ENCODE peak calls at places on chromosome 17, in six cellular contexts. O is body of pancreas, P is hepatocyte, J is fibroblast of lung, Y is H9, N is tibial nerve. Q is an unnamed sample. For H3K9me3, the result is how much of the 10 kb centered on the place peaks cover.

GRCh38 chr17:17681744-17682292 is 560 bp downstream of the RAI1 start:
- DNase-seq in O (peak), Y (no peak), J (no peak), N (no peak), P (peak), Q (peak)

GRCh38 chr17:75753193-75753513 is 11.8 kb downstream of the GALK1 start:
- DNase-seq in O (no peak), J (no peak), Y (no peak), P (no peak), N (no peak), Q (no peak)

GRCh38 chr17:38557395-38557794 is 48.4 kb downstream of the SRCIN1 start:
- DNase-seq in J (no peak), Y (no peak), P (no peak), O (no peak), N (no peak), Q (no peak)

GRCh38 chr17:42078396-42079042 is 19.8 kb downstream of the ZNF385C start:
- DNase-seq in O (no peak), P (no peak), J (no peak), N (no peak), Y (no peak), Q (no peak)

GRCh38 chr17:61837175-61838051 is 25.9 kb downstream of the BRIP1 start:
- DNase-seq in J (peak), P (peak), Y (no peak), O (peak), N (peak), Q (peak)

GRCh38 chr17:13600475-13601316 is 1.0 kb downstream of the HS3ST3A1 start:
- DNase-seq in Y (peak), J (peak), N (no peak), O (no peak), P (peak), Q (no peak)

GRCh38 chr17:55433029-55433628 is 11.5 kb upstream of the MMD start:
- DNase-seq in O (peak), P (peak), Y (no peak), J (no peak), N (no peak), Q (no peak)

GRCh38 chr17:933168-934083 is 46.1 kb downstream of the NXN start:
- DNase-seq in N (no peak), P (peak), O (peak), J (peak), Y (peak), Q (no peak)

GRCh38 chr17:15884731-15885130 is 60.2 kb upstream of the ADORA2B start:
- DNase-seq in J (peak), O (no peak), N (no peak), Y (no peak), P (no peak), Q (no peak)

GRCh38 chr17:73196500-73196899 is 3.6 kb downstream of the COG1 start:
- DNase-seq in P (peak), Y (peak), N (no peak), J (peak), O (peak), Q (no peak)

GRCh38 chr17:45096926-45097325 is 35.4 kb downstream of the PLCD3 start:
- DNase-seq in Y (peak), N (no peak), P (peak), J (no peak), O (no peak), Q (no peak)

GRCh38 chr17:8117980-8118768 is at the start of gene ALOXE3:
- DNase-seq in Y (peak), J (peak), O (peak), P (peak), N (peak), Q (no peak)

GRCh38 chr17:21540502-21540901 is 151.8 kb upstream of the KCNJ18 start:
- DNase-seq in N (no peak), Y (no peak), J (no peak), P (no peak), O (no peak), Q (no peak)

GRCh38 chr17:58615768-58616659 is 75.8 kb downstream of the TEX14 start:
- DNase-seq in J (no peak), O (no peak), Y (no peak), P (no peak), N (no peak), Q (no peak)

GRCh38 chr17:79003661-79004411 is 5.7 kb downstream of the CANT1 start:
- DNase-seq in P (no peak), N (no peak), J (no peak), Y (no peak), O (no peak), Q (no peak)

GRCh38 chr17:47693667-47694017 is 319 bp upstream of the TBKBP1 start:
- DNase-seq in O (no peak), P (no peak), J (no peak), Y (no peak), N (no peak), Q (no peak)

GRCh38 chr17:51258756-51259573 is 884 bp downstream of the MBTD1 start:
- DNase-seq in O (peak), J (no peak), P (peak), Y (peak), N (peak), Q (no peak)

DNA sequence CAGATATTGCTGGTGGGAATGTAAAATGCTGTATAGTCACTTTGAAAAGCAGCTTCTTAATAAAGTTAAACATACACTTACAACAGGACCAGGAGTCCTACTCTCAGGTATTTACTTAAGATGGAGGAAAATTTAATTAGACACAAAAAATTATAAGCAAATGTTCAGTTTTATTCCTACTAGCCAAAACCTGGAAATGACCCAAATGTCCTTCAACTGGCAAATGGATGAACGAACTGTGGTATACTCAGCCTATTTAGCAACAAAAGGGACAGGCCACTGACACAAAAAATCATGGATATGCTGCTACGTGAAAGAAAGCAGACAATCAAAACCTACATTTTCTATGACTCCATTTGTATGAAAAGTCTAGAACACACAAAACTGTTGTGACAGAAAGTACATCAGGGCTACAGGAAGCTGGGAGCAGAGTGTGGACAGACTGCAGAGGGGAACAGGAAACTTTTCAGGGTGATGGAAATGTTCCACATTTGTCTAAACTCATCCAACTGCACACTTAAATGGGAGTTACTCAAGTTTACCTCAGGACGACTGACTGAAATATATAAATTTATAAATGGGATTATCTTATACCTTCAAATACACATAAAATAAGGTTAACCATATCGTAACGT is 49.3 kb upstream of the MNT start:
- DNase-seq in O (no peak), J (no peak), N (no peak), P (no peak), Y (no peak), Q (no peak)
- H3K27ac ChIP-seq in O (no peak), J (no peak), N (no peak), P (no peak), Y (no peak), Q (no peak)

GRCh38 chr17:76775021-76775420 is 37.1 kb downstream of the MFSD11 start:
- DNase-seq in O (no peak), Y (no peak), J (no peak), P (no peak), N (no peak), Q (no peak)

DNA sequence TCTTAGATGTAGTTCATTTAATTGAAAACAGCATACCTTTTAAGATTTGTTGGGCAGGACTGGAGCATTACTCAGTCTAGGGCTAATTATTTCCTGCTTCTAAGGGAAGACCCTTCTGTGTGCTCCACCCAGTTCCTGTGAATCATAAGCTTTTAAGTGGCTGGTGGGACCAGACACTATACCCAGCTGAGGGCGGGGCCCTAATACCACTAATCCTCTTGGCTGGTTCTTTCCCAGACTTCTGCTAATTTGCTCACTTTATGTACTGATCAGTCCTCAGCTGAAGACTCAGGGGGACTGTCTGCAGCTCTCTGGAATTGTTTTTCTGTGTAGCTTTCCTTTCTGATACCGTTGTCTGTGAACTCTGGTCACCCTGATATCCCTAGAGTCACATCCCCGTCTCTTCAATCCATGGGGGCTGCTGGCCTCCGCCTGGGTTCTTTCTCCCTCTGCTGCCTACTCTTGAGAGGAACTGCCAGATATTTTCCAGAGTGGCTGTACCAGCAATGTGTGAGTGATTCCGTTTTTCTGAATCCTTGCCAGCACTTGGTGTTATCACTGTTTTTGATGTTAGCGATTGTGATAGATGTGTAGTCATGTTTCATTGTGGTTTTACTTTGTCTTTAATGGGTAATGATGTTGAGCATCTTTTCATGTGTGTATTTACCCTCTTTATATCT is 35.1 kb downstream of the MFSD11 start:
- DNase-seq in O (no peak), P (peak), J (peak), Y (no peak), N (no peak), Q (no peak)
- TF ChIP-seq CTCF in O (no peak), P (no peak), J (no peak), Y (no peak), N (no peak), Q (no peak)

GRCh38 chr17:22570144-22570845 is 878.0 kb downstream of the KCNJ18 start:
- DNase-seq in Y (no peak), P (no peak), N (no peak), J (no peak), O (no peak), Q (no peak)

DNA sequence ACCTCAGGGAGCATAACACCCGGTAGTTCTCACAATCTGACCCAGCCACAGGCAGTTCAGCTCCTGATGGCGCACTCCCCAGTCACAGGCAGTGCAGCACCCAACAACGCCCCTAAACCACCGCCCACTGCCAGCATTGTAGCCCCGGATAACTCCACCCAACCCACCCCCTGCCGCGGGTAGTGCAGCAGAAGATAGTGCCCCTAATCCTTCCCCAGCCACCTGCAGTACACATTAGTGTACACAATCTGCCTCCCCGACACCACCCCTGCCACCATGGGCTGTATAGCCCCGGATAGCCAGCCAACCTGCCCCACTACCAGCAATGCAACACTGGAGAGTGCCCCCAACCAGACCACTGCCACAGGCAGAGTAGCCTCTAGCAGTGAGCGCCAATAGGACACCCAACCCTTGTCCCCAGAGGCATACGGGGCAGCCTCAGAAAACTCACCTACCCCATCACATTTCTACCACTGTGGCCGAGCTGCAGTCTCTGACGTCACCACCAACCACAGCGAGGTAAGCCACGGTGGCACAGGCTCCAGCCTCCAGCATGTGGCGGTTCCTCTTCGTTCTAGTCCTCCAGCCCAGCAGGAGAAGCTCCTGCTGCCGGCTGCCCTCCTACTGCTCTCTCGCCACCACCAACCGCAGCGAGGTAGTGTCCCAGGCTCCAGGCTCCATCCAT is 877.3 kb downstream of the KCNJ18 start:
- DNase-seq in P (no peak), N (no peak), J (no peak), Y (no peak), O (no peak), Q (no peak)
- H3K9me3 ChIP-seq in P (under half), N (under half), J (under half), Y (half or more), O (under half), Q (under half)

GRCh38 chr17:2173005-2173404 is 118.1 kb downstream of the HIC1 start:
- DNase-seq in P (no peak), N (no peak), O (no peak), Y (no peak), J (peak), Q (no peak)

GRCh38 chr17:2176484-2177175 is 121.7 kb downstream of the HIC1 start:
- DNase-seq in Y (no peak), N (no peak), O (no peak), P (no peak), J (no peak), Q (no peak)

GRCh38 chr17:2174048-2174447 is 119.1 kb downstream of the HIC1 start:
- DNase-seq in P (no peak), N (no peak), J (no peak), O (no peak), Y (no peak), Q (no peak)

GRCh38 chr17:2175294-2175628 is 120.4 kb downstream of the HIC1 start:
- DNase-seq in P (no peak), N (no peak), Y (no peak), O (no peak), J (no peak), Q (no peak)

GRCh38 chr17:2174471-2175293 is 119.8 kb downstream of the HIC1 start:
- DNase-seq in O (peak), N (no peak), Y (no peak), P (peak), J (peak), Q (peak)
- H3K27ac ChIP-seq in O (peak), N (no peak), Y (no peak), P (peak), J (peak), Q (peak)

GRCh38 chr17:64236827-64237403 is 26.1 kb downstream of the TEX2 start:
- DNase-seq in N (no peak), J (no peak), Y (peak), P (no peak), O (no peak), Q (no peak)
- TF ChIP-seq CTCF in N (peak), J (peak), Y (peak), P (peak), O (no peak), Q (no peak)

GRCh38 chr17:48790607-48791127 is 26.4 kb downstream of the TTLL6 start:
- DNase-seq in O (no peak), J (no peak), N (no peak), Y (no peak), P (no peak), Q (no peak)

GRCh38 chr17:48799069-48799710 is 17.8 kb downstream of the TTLL6 start:
- DNase-seq in P (peak), N (no peak), J (no peak), Y (no peak), O (no peak), Q (no peak)

GRCh38 chr17:48792033-48792798 is 24.8 kb downstream of the TTLL6 start:
- DNase-seq in J (no peak), N (no peak), Y (no peak), P (no peak), O (no peak), Q (no peak)

GRCh38 chr17:48791128-48792032 is 25.6 kb downstream of the TTLL6 start:
- DNase-seq in Y (peak), P (peak), O (peak), N (peak), J (peak), Q (peak)

GRCh38 chr17:48795444-48796162 is 21.4 kb downstream of the TTLL6 start:
- DNase-seq in N (no peak), J (peak), O (peak), P (peak), Y (no peak), Q (no peak)
- H3K9me3 ChIP-seq in N (under half), J (under half), O (under half), P (under half), Y (under half), Q (under half)

GRCh38 chr17:81221842-81222619 is 734 bp downstream of the CEP131 start:
- DNase-seq in J (no peak), P (no peak), O (no peak), Y (no peak), N (no peak), Q (no peak)
- H3K27ac ChIP-seq in J (peak), P (no peak), O (no peak), Y (no peak), N (no peak), Q (peak)

GRCh38 chr17:71063127-71063526 is 893.8 kb downstream of the KCNJ2 start:
- DNase-seq in O (no peak), P (no peak), N (no peak), J (no peak), Y (no peak), Q (no peak)
- TF ChIP-seq CTCF in O (no peak), P (no peak), N (no peak), J (no peak), Y (no peak), Q (no peak)

GRCh38 chr17:57152916-57153528 is 68.0 kb downstream of the AKAP1 start:
- DNase-seq in N (no peak), J (no peak), Y (no peak), O (no peak), P (no peak), Q (no peak)
- H3K9me3 ChIP-seq in N (under half), J (under half), Y (under half), O (under half), P (under half), Q (under half)

DNA sequence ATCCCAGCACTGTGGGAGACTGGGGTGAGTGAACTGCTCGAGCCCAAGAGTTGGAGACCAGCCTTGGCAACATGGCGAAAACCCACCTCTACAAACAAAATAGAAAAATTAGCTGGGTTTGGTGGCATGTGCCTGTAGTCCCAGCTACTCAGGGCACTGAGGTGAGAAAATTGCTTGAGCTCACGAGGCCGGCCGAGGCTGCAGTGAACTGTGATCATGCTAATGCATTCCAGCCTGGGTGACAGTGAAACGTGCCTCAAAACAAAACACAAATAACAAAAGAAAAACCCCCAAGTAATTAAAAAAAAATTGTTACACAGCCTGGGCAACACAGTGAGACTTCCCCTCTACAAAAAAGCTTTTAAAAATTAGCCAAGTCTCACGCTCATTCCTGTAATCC is 5.0 kb downstream of the CCDC47 start:
- DNase-seq in N (no peak), P (no peak), O (no peak), Y (no peak), J (no peak), Q (no peak)
- H3K27ac ChIP-seq in N (no peak), P (no peak), O (no peak), Y (no peak), J (no peak), Q (no peak)

Q was measured in heart left ventricle.